ENCODE peak calls at places on chromosomes 4 and X, in seven cellular contexts. D is GM12878, T is HCT116, W is H1, F is K562, H is SK-N-SH, V is HepG2. L is an unnamed sample. For H3K4me1, the result is how much of the 10 kb centered on the place peaks cover.

GRCh38 chrX:129945131-129945530 is 37.3 kb upstream of the BCORL1 start:
- DNase-seq in D (no peak), T (no peak), W (no peak), F (no peak), H (no peak), V (no peak), L (no peak)

GRCh38 chr4:170804930-170805329 is 715.2 kb upstream of the AADAT start:
- DNase-seq in D (no peak), T (no peak), W (no peak), F (no peak), H (no peak), V (no peak), L (no peak)

GRCh38 chr4:137558951-137559350 is 26.7 kb upstream of the PCDH18 start:
- DNase-seq in D (no peak), T (no peak), W (no peak), F (no peak), H (no peak), V (no peak), L (no peak)

GRCh38 chr4:41305486-41305885 is 48.8 kb downstream of the UCHL1 start:
- DNase-seq in D (no peak), T (no peak), W (no peak), F (no peak), H (no peak), V (no peak), L (no peak)

GRCh38 chr4:152460488-152460887 is 75.4 kb downstream of the FBXW7 start:
- DNase-seq in D (peak), T (no peak), W (no peak), F (no peak), H (no peak), V (peak), L (no peak)

GRCh38 chr4:110669663-110670062 is 46.8 kb upstream of the PITX2 start:
- DNase-seq in D (no peak), T (no peak), W (no peak), F (no peak), H (no peak), V (no peak), L (no peak)

GRCh38 chrX:13432376-13432775 is 112.5 kb upstream of the ATXN3L start:
- DNase-seq in D (no peak), T (no peak), W (no peak), F (no peak), H (no peak), V (no peak), L (no peak)

GRCh38 chr4:119286377-119287002 is 35.4 kb downstream of the FABP2 start:
- DNase-seq in D (no peak), T (peak), W (no peak), F (no peak), H (peak), V (peak), L (no peak)

GRCh38 chr4:44927361-44928061 is 201.2 kb upstream of the GNPDA2 start:
- DNase-seq in D (no peak), T (peak), W (no peak), F (peak), H (peak), V (peak), L (peak)

GRCh38 chrX:2523911-2524310 is 23.1 kb upstream of the DHRSX start:
- DNase-seq in D (no peak), T (no peak), W (no peak), F (no peak), H (no peak), V (no peak), L (no peak)
- H3K9ac ChIP-seq in D (no peak), T (no peak), W (no peak), F (no peak), H (no peak), V (no peak), L (no peak)

GRCh38 chr4:75028196-75028854 is 95.4 kb downstream of the PARM1 start:
- DNase-seq in D (no peak), T (no peak), W (no peak), F (no peak), H (no peak), V (no peak), L (no peak)
- TF ChIP-seq YY1 in D (no peak), T (no peak), W (no peak), F (no peak), H (no peak), V (no peak), L (no peak)

DNA sequence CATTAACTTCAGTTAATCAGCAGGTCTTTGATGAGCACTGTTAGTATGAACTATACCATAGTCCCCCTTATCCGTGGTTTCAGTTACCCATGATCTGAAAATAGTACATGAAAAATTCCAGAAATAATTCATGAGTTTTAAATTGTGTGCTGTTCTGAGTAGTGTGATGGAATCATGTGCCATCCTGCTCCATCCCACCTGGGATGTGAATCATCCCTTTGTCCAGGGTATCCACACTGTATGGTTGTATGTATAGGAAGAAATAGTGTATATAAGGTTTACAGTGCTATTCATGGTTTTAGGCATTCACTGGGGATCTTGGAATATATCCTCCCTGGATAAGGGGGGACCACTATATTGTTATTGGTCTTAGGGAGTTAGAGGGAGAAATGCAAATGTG is 24.5 kb downstream of the ARHGAP10 start:
- DNase-seq in D (no peak), T (no peak), W (no peak), F (no peak), H (no peak), V (no peak), L (no peak)
- H3K4me1 ChIP-seq in D (under half), T (under half), W (under half), F (under half), H (under half), V (under half), L (under half)

DNA sequence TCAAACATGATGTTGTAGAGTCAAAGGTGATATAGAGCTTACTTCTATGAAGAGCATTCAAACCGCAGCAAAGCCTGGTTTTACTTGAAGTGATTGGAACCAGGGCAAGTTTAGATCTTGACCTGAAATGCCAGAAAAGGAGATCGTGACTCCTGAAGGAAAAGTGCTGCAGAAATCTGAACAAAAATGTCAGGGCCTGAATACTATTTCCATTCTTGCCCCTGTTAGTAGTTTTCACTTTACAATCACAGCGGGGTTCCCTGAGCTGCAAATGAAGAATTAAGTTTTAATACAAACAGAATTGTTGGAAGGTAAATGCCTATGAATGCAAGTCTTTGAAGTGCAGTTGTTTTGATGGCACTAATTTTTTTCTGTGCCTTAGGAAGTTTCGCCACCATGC is 4.1 kb downstream of the SLIT2 start:
- DNase-seq in D (no peak), T (no peak), W (no peak), F (no peak), H (no peak), V (no peak), L (no peak)
- H3K9ac ChIP-seq in D (no peak), T (no peak), W (no peak), F (no peak), H (peak), V (no peak), L (no peak)

DNA sequence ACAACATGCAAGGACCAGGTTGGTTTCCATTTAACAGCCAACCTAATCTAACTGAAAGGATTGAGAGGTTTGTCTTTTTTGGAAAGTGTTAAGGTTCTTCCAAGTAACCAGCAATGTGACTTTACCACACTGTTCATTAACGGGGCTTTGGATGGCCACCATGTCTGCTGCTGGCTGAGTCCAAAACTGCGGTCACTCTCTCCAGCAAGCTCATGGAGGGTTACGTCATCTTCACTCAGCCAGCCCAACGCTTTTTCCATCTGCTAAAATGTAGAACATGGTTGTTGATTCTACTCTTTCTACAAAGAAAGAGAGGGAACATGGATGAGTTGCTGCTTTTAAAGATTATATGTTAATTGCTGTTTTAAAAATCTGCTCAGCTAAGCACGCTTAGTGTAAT is 11.0 kb downstream of the PKD2 start:
- DNase-seq in D (no peak), T (no peak), W (no peak), F (no peak), H (no peak), V (no peak), L (no peak)
- TF ChIP-seq YY1 in D (no peak), T (no peak), W (no peak), F (no peak), H (no peak), V (no peak), L (no peak)

DNA sequence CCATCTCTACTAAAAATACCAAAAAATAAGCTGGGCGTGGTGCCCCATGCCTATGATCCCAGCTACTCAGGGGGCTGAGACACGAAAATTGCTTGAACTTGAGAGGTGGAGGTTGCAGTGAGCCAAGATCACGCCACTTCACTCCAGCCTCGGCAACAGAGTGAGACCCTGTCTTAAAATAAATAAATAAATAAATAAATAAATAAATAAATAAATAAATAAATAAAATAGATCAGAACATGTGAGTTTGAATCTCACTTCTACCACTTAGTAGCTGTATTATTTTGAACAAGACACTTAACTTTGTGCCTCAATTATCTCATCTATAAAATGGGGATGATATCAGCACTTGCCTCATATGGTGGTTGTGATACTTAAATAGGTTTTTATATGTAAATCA is 90.2 kb downstream of the C4orf51 start:
- DNase-seq in D (no peak), T (no peak), W (no peak), F (no peak), H (no peak), V (no peak), L (no peak)
- H3K4me1 ChIP-seq in D (under half), T (under half), W (under half), F (under half), H (under half), V (under half), L (under half)

GRCh38 chr4:139153411-139154133 is 23.4 kb downstream of the ELF2 start:
- DNase-seq in D (no peak), T (no peak), W (no peak), F (no peak), H (no peak), V (peak), L (no peak)

GRCh38 chr4:139152249-139152648 is 24.8 kb downstream of the ELF2 start:
- DNase-seq in D (no peak), T (no peak), W (no peak), F (no peak), H (no peak), V (no peak), L (no peak)

GRCh38 chr4:139154538-139154937 is 22.5 kb downstream of the ELF2 start:
- DNase-seq in D (no peak), T (no peak), W (no peak), F (no peak), H (no peak), V (peak), L (no peak)

GRCh38 chr4:139154134-139154421 is 22.9 kb downstream of the ELF2 start:
- DNase-seq in D (no peak), T (no peak), W (no peak), F (no peak), H (no peak), V (no peak), L (no peak)

DNA sequence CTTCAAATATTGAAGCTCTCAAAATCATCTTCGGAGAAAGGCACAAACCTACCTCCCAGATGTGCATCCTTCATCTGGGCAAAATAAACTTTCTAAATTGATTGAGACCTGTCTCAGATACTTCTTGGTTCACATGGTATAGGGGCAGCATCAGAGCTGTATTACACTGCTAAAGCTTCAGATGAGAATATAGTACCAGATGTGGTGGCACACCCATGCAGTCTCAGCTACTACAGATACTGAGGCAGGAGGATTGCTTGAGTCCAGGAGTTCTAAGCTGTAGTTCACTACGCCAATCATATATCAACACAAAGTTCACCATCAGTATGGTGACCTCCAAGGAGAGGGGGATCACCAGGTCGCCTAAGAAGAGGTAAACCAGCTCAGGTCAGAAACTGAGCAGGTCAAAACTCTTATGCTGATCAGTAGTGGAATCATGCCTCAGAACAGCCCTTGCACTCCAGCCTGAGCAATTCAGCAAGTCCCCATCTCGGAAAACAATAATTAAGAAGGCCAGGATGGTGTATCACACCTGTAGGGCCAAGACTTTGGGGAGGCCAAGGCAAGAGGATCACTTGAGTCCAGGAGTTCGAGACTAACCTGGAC is 22.0 kb downstream of the ELF2 start:
- DNase-seq in D (no peak), T (no peak), W (no peak), F (no peak), H (no peak), V (no peak), L (no peak)
- H3K9ac ChIP-seq in D (no peak), T (no peak), W (peak), F (peak), H (no peak), V (no peak), L (peak)

L was measured in NT2/D1.